ENCODE peak calls at places on chromosome 16, in seven cellular contexts. Q is GM18507, D is NCI-H345, A is colonic mucosa, K is amniotic stem cell, C is psoas muscle, H is HS-5. G is an unnamed sample.

GRCh38 chr16:53369921-53370320 is 64.3 kb upstream of the RBL2 start:
- DNase-seq in Q (no peak), D (no peak), A (no peak), K (no peak), C (no peak), H (no peak), G (no peak)

GRCh38 chr16:56911771-56912541 is 20.0 kb upstream of the HERPUD1 start:
- DNase-seq in Q (no peak), D (no peak), A (peak; percentile 29), K (no peak), C (peak; percentile 61), H (peak; percentile 19), G (no peak)

GRCh38 chr16:84967828-84968227 is 43.5 kb downstream of the ZDHHC7 start:
- DNase-seq in Q (no peak), D (no peak), A (no peak), K (no peak), C (no peak), H (no peak), G (no peak)

GRCh38 chr16:30185683-30186421 is 2.5 kb downstream of the CORO1A start:
- DNase-seq in Q (peak; percentile 69), D (no peak), A (peak; percentile 50), K (no peak), C (peak; percentile 76), H (no peak), G (no peak)

GRCh38 chr16:5578980-5579379 is 481.4 kb upstream of the EEF2KMT start:
- DNase-seq in Q (no peak), D (no peak), A (no peak), K (no peak), C (no peak), H (no peak), G (no peak)

GRCh38 chr16:1408171-1408837 is 6.2 kb downstream of the UNKL start:
- DNase-seq in Q (peak; percentile 90), D (peak; percentile 93), A (peak; percentile 98), K (peak; percentile 52), C (peak; percentile 97), H (peak; percentile 35), G (peak; percentile 85)

GRCh38 chr16:53080345-53081031 is 25.7 kb downstream of the CHD9 start:
- DNase-seq in Q (no peak), D (no peak), A (peak; percentile 35), K (peak; percentile 73), C (peak; percentile 76), H (no peak), G (no peak)

GRCh38 chr16:84925092-84925772 is 86.1 kb downstream of the ZDHHC7 start:
- DNase-seq in Q (peak; percentile 30), D (peak; percentile 7), A (peak; percentile 78), K (no peak), C (peak; percentile 89), H (no peak), G (peak; percentile 38)

G was measured in SHP77.